ENCODE peak calls at places on chromosome 15, in six cellular contexts. L, U, J, O, Z and I are unnamed samples.

GRCh38 chr15:42344763-42345162 is 14.5 kb upstream of the CAPN3 start:
- DNase-seq in L (no peak), U (no peak), J (no peak), O (peak), Z (no peak), I (no peak)

GRCh38 chr15:45088801-45089711 is 24.9 kb downstream of the DUOX2 start:
- DNase-seq in L (no peak), U (no peak), J (no peak), O (no peak), Z (no peak), I (no peak)

GRCh38 chr15:41934843-41935242 is 37.5 kb downstream of the EHD4 start:
- DNase-seq in L (peak), U (peak), J (no peak), O (peak), Z (no peak), I (no peak)

GRCh38 chr15:31083394-31083790 is 18.1 kb downstream of the TRPM1 start:
- DNase-seq in L (no peak), U (peak), J (no peak), O (no peak), Z (no peak), I (no peak)

GRCh38 chr15:99732268-99732641 is 982 bp downstream of the LYSMD4 start:
- DNase-seq in L (no peak), U (no peak), J (no peak), O (no peak), Z (no peak), I (peak)

GRCh38 chr15:43270676-43271306 is 4.1 kb upstream of the TGM5 start:
- DNase-seq in L (peak), U (no peak), J (no peak), O (no peak), Z (no peak), I (no peak)

GRCh38 chr15:66269326-66270090 is 16.0 kb upstream of the MEGF11 start:
- DNase-seq in L (no peak), U (peak), J (peak), O (peak), Z (no peak), I (no peak)

GRCh38 chr15:69664572-69665326 is 212.1 kb downstream of the RPLP1 start:
- DNase-seq in L (no peak), U (no peak), J (no peak), O (no peak), Z (peak), I (no peak)

GRCh38 chr15:68984589-68984988 is 29.9 kb upstream of the NOX5 start:
- DNase-seq in L (no peak), U (no peak), J (no peak), O (no peak), Z (no peak), I (no peak)

GRCh38 chr15:31442203-31443090 is 115.8 kb downstream of the KLF13 start:
- DNase-seq in L (no peak), U (no peak), J (no peak), O (no peak), Z (peak), I (no peak)

GRCh38 chr15:67146875-67147381 is 81.5 kb downstream of the SMAD3 start:
- DNase-seq in L (no peak), U (peak), J (no peak), O (peak), Z (peak), I (no peak)

GRCh38 chr15:90223441-90224165 is 10.1 kb downstream of the CIB1 start:
- DNase-seq in L (no peak), U (no peak), J (no peak), O (no peak), Z (no peak), I (no peak)

GRCh38 chr15:79160211-79160610 is 69.6 kb upstream of the RASGRF1 start:
- DNase-seq in L (no peak), U (no peak), J (no peak), O (no peak), Z (no peak), I (no peak)

GRCh38 chr15:46315540-46315939 is 680.7 kb downstream of the SQOR start:
- DNase-seq in L (no peak), U (no peak), J (no peak), O (no peak), Z (no peak), I (no peak)

GRCh38 chr15:31409196-31409595 is 82.6 kb downstream of the KLF13 start:
- DNase-seq in L (no peak), U (no peak), J (no peak), O (no peak), Z (no peak), I (no peak)

GRCh38 chr15:45714501-45715488 is 80.0 kb downstream of the SQOR start:
- DNase-seq in L (no peak), U (peak), J (peak), O (peak), Z (no peak), I (peak)

GRCh38 chr15:70715840-70716510 is 47.4 kb downstream of the UACA start:
- DNase-seq in L (no peak), U (no peak), J (no peak), O (no peak), Z (no peak), I (no peak)

GRCh38 chr15:52481915-52482314 is 46.8 kb downstream of the MYO5A start:
- DNase-seq in L (no peak), U (peak), J (peak), O (peak), Z (no peak), I (no peak)

GRCh38 chr15:38164061-38164460 is 88.6 kb upstream of the SPRED1 start:
- DNase-seq in L (no peak), U (no peak), J (no peak), O (no peak), Z (no peak), I (no peak)

GRCh38 chr15:96331942-96332853 is 1.7 kb downstream of the NR2F2 start:
- DNase-seq in L (no peak), U (peak), J (no peak), O (peak), Z (no peak), I (no peak)

GRCh38 chr15:80565398-80565797 is 129.7 kb upstream of the ABHD17C start:
- DNase-seq in L (no peak), U (no peak), J (no peak), O (no peak), Z (no peak), I (no peak)

GRCh38 chr15:31483053-31483923 is 156.7 kb downstream of the KLF13 start:
- DNase-seq in L (peak), U (no peak), J (no peak), O (no peak), Z (no peak), I (peak)

GRCh38 chr15:67164401-67164791 is 90.1 kb downstream of the AAGAB start:
- DNase-seq in L (no peak), U (no peak), J (no peak), O (peak), Z (no peak), I (no peak)

GRCh38 chr15:88288661-88289060 is 32.1 kb upstream of the NTRK3 start:
- DNase-seq in L (no peak), U (no peak), J (no peak), O (no peak), Z (no peak), I (no peak)

GRCh38 chr15:82046668-82047492 is 1.1 kb upstream of the MEX3B start:
- DNase-seq in L (peak), U (peak), J (peak), O (peak), Z (peak), I (peak)
- TF ChIP-seq POLR2A in L (no peak), U (peak), J (no peak), O (peak), Z (peak), I (no peak)

GRCh38 chr15:83746231-83746630 is 92.3 kb downstream of the ADAMTSL3 start:
- DNase-seq in L (no peak), U (no peak), J (no peak), O (no peak), Z (no peak), I (no peak)

GRCh38 chr15:83745771-83746170 is 91.8 kb downstream of the ADAMTSL3 start:
- DNase-seq in L (no peak), U (no peak), J (no peak), O (no peak), Z (no peak), I (no peak)

GRCh38 chr15:83747718-83748110 is 93.8 kb downstream of the ADAMTSL3 start:
- DNase-seq in L (no peak), U (no peak), J (no peak), O (no peak), Z (no peak), I (no peak)

DNA sequence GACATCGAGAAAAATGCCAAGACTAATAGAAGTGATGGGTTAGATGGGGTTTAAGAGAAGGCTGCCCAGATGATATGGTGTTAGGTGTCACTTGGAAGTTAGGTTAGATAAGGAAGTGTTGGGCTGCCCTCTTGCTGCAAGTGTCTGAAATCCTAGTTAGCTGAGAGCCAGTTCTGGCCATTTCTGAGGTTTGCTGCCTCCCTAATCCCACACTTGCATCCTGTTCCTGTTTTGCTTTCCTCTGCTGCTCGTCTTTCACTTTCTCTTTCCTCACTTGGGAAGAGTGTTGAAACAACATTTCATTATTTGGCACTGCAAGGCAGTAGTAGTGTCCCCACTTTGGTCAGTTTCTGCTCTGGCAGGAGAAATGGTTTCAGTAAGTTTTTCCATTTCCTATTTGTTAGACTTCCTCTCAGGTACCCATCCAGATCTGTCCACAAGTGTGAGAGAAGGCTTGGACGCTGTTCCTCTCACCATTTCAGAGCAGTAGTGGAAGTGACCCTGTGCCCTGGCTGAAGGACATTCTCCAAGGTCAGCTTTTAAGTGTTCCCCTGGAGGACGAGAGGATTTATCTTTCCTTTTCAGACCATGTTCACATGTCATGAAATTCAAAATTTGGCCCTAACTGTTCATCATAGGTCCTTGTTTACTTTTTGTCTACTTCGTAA is 93.3 kb downstream of the ADAMTSL3 start:
- DNase-seq in L (no peak), U (no peak), J (peak), O (no peak), Z (no peak), I (peak)
- TF ChIP-seq CTCF in L (peak), U (no peak), J (peak), O (no peak), Z (no peak), I (peak)

GRCh38 chr15:34342737-34343575 is at the start of the genes NOP10 and NUTM1:
- DNase-seq in L (peak), U (peak), J (peak), O (peak), Z (peak), I (peak)
- TF ChIP-seq POLR2A in L (peak), U (peak), J (peak), O (peak), Z (peak), I (no peak)

GRCh38 chr15:101147181-101147580 is 104.7 kb downstream of the CHSY1 start:
- DNase-seq in L (peak), U (no peak), J (no peak), O (no peak), Z (no peak), I (no peak)

GRCh38 chr15:101143321-101143720 is 108.5 kb downstream of the CHSY1 start:
- DNase-seq in L (peak), U (no peak), J (no peak), O (no peak), Z (no peak), I (no peak)

GRCh38 chr15:101146118-101146702 is 105.6 kb downstream of the CHSY1 start:
- DNase-seq in L (peak), U (no peak), J (no peak), O (no peak), Z (no peak), I (no peak)

GRCh38 chr15:101142711-101143110 is 109.1 kb downstream of the CHSY1 start:
- DNase-seq in L (peak), U (no peak), J (no peak), O (no peak), Z (no peak), I (no peak)

DNA sequence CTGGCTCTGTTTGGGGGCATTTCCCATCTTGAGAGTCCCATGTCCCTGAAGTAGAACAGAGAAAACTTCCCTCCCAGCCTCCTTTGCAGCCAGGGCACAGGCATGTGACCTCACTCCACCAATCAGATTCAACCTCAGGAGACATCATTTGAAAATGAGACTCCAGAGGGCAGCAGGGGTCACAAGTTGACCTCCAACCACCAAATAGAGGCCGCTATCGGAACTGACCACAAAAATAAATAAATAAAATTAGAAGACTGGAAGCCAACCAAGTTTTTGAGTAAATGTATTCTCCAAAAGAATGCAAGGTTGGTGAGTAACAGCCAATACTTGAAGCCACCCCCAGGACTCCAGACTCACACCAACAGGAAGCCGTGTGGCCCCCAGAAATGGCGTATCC is 106.5 kb downstream of the CHSY1 start:
- DNase-seq in L (no peak), U (no peak), J (no peak), O (no peak), Z (no peak), I (no peak)
- TF ChIP-seq CTCF in L (no peak), U (no peak), J (no peak), O (no peak), Z (no peak), I (no peak)